ENCODE peak calls at places on chromosomes 4 and X, in six cellular contexts. Q is heart right ventricle, O is ovary, U is PC-9, V is OCI-LY7, C is uterus. T is an unnamed sample.

GRCh38 chr4:71771613-71772012 is 12.3 kb downstream of the GC start:
- DNase-seq in Q (no peak), O (no peak), U (no peak), V (no peak), C (no peak), T (no peak)

GRCh38 chrX:123830309-123830708 is 29.5 kb upstream of the XIAP start:
- DNase-seq in Q (no peak), O (no peak), U (no peak), V (peak), C (no peak), T (peak)

GRCh38 chr4:174697164-174697563 is 131.9 kb downstream of the GLRA3 start:
- DNase-seq in Q (no peak), O (no peak), U (no peak), V (no peak), C (no peak), T (no peak)

GRCh38 chr4:66062044-66062443 is 391.8 kb upstream of the EPHA5 start:
- DNase-seq in Q (no peak), O (no peak), U (no peak), V (no peak), C (no peak), T (no peak)

GRCh38 chr4:41157009-41157408 is 57.3 kb downstream of the APBB2 start:
- DNase-seq in Q (no peak), O (no peak), U (no peak), V (no peak), C (no peak), T (no peak)

GRCh38 chr4:20359692-20360091 is 108.0 kb downstream of the SLIT2 start:
- DNase-seq in Q (no peak), O (no peak), U (no peak), V (peak), C (no peak), T (peak)

GRCh38 chr4:69749771-69750170 is 10.6 kb downstream of the SULT1B1 start:
- DNase-seq in Q (no peak), O (no peak), U (peak), V (no peak), C (no peak), T (no peak)

GRCh38 chr4:152427971-152428370 is 107.9 kb downstream of the FBXW7 start:
- DNase-seq in Q (no peak), O (no peak), U (no peak), V (no peak), C (no peak), T (no peak)

GRCh38 chr4:36187723-36188333 is 56.5 kb downstream of the ARAP2 start:
- DNase-seq in Q (no peak), O (no peak), U (no peak), V (peak), C (no peak), T (no peak)

GRCh38 chrX:130296743-130297142 is 28.0 kb upstream of the ZNF280C start:
- DNase-seq in Q (no peak), O (no peak), U (no peak), V (no peak), C (no peak), T (no peak)

GRCh38 chr4:52552778-52553177 is 106.3 kb downstream of the USP46 start:
- DNase-seq in Q (no peak), O (no peak), U (no peak), V (no peak), C (no peak), T (no peak)

GRCh38 chrX:25158635-25159034 is 142.9 kb upstream of the ARX start:
- DNase-seq in Q (no peak), O (no peak), U (no peak), V (no peak), C (no peak), T (no peak)

GRCh38 chrX:140733766-140734342 is 24.3 kb downstream of the LINC00632 start:
- DNase-seq in Q (no peak), O (no peak), U (no peak), V (peak), C (no peak), T (no peak)

GRCh38 chrX:119391279-119391678 is 7.9 kb upstream of the SLC25A43 start:
- DNase-seq in Q (no peak), O (no peak), U (no peak), V (peak), C (no peak), T (no peak)
- TF ChIP-seq CTCF in Q (no peak), O (no peak), U (peak), V (peak), C (no peak), T (peak)

GRCh38 chrX:131729295-131729694 is 185.4 kb downstream of the OR13H1 start:
- DNase-seq in Q (no peak), O (peak), U (no peak), V (no peak), C (peak), T (no peak)

GRCh38 chrX:131725001-131725654 is 181.3 kb downstream of the OR13H1 start:
- DNase-seq in Q (no peak), O (no peak), U (no peak), V (no peak), C (no peak), T (no peak)

GRCh38 chrX:131724292-131724691 is 180.4 kb downstream of the OR13H1 start:
- DNase-seq in Q (no peak), O (no peak), U (no peak), V (no peak), C (no peak), T (no peak)

GRCh38 chrX:131727778-131728177 is 183.9 kb downstream of the OR13H1 start:
- DNase-seq in Q (no peak), O (no peak), U (no peak), V (no peak), C (no peak), T (no peak)

DNA sequence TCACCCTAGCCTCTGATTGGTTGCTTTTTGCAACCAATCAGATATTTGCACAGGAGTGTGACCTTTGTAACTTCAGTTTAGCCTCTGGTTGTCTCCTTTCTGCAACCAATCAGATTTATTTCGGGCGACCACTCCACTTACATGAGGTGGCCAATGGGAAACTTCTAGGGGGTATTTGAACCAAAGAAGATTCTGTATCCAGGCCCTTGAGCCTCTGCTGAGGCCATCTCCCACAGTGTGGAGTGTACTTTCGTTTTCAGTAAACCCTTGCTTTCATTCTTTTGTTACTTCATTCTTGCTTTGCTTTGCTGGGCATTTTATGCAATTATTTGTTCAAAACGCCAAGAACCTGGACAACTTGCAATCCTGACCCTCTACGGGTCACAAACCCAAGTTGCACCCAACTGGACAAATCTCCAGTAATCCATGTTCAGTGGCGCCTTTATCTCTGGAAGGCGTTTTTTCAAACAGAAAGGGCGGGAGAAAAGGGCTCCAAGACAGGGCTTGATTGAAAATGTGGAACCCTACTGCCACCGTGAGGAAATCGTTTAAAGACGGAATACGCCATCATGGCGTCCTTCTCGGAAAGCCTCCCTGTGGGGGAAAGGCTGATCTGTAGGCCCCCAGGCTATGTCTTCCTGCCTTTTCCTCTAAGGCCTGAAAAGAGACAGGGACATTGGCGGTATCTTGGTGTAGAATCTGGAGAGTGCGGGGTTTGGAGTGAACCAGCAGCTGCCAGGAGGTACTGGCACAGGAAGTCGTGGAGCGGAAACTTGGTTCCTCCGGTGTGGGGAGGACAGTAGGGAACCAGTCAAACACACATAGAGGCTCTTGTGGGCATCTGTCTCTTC is 184.6 kb downstream of the OR13H1 start:
- DNase-seq in Q (no peak), O (peak), U (no peak), V (no peak), C (peak), T (no peak)
- H3K4me3 ChIP-seq in Q (peak), O (peak), U (no peak), V (no peak), C (peak), T (no peak)

GRCh38 chr4:164379694-164380093 is 374.2 kb upstream of the SMIM31 start:
- DNase-seq in Q (no peak), O (no peak), U (no peak), V (no peak), C (no peak), T (no peak)

GRCh38 chr4:164384416-164384815 is 369.5 kb upstream of the SMIM31 start:
- DNase-seq in Q (no peak), O (no peak), U (no peak), V (no peak), C (no peak), T (no peak)

GRCh38 chr4:164381859-164382258 is 372.1 kb upstream of the SMIM31 start:
- DNase-seq in Q (no peak), O (no peak), U (no peak), V (no peak), C (no peak), T (no peak)

GRCh38 chr4:164383187-164384181 is 370.4 kb upstream of the SMIM31 start:
- DNase-seq in Q (peak), O (peak), U (no peak), V (no peak), C (peak), T (no peak)
- TF ChIP-seq CTCF in Q (no peak), O (no peak), U (no peak), V (no peak), C (no peak), T (no peak)

GRCh38 chr4:180598281-180598680 is 1644.9 kb upstream of the TENM3 start:
- DNase-seq in Q (no peak), O (no peak), U (no peak), V (no peak), C (no peak), T (no peak)
- H3K4me3 ChIP-seq in Q (no peak), O (no peak), U (no peak), V (no peak), C (no peak), T (no peak)

GRCh38 chr4:123397276-123398150 is 918 bp downstream of the SPRY1 start:
- DNase-seq in Q (peak), O (peak), U (peak), V (peak), C (peak), T (no peak)

GRCh38 chr4:123396294-123397275 is at the start of gene SPRY1:
- DNase-seq in Q (peak), O (peak), U (peak), V (peak), C (peak), T (peak)

GRCh38 chr4:123399638-123400358 is 3.2 kb downstream of the SPRY1 start:
- DNase-seq in Q (no peak), O (no peak), U (no peak), V (no peak), C (no peak), T (no peak)

GRCh38 chr4:123398151-123398802 is 1.7 kb downstream of the SPRY1 start:
- DNase-seq in Q (peak), O (peak), U (peak), V (peak), C (peak), T (no peak)

GRCh38 chr4:123398803-123399637 is 2.4 kb downstream of the SPRY1 start:
- DNase-seq in Q (peak), O (peak), U (peak), V (peak), C (peak), T (no peak)
- TF ChIP-seq CTCF in Q (no peak), O (no peak), U (peak), V (peak), C (no peak), T (no peak)

GRCh38 chr4:165336743-165337142 is 9.3 kb downstream of the MSMO1 start:
- DNase-seq in Q (no peak), O (no peak), U (no peak), V (no peak), C (no peak), T (no peak)
- H3K4me3 ChIP-seq in Q (no peak), O (no peak), U (no peak), V (no peak), C (no peak), T (no peak)

GRCh38 chrX:20228245-20228644 is 38.5 kb downstream of the RPS6KA3 start:
- DNase-seq in Q (no peak), O (no peak), U (no peak), V (no peak), C (no peak), T (no peak)
- TF ChIP-seq CTCF in Q (no peak), O (no peak), U (no peak), V (no peak), C (no peak), T (no peak)

GRCh38 chr4:5757954-5758353 is 47.0 kb downstream of the EVC start:
- DNase-seq in Q (no peak), O (no peak), U (no peak), V (no peak), C (no peak), T (no peak)
- H3K4me3 ChIP-seq in Q (no peak), O (no peak), U (no peak), V (no peak), C (no peak), T (no peak)

GRCh38 chrX:139554367-139554766 is 23.8 kb downstream of the F9 start:
- DNase-seq in Q (no peak), O (no peak), U (no peak), V (peak), C (no peak), T (peak)

GRCh38 chrX:139554991-139555675 is 24.6 kb downstream of the F9 start:
- DNase-seq in Q (no peak), O (no peak), U (no peak), V (no peak), C (no peak), T (no peak)

GRCh38 chrX:139560221-139560620 is 29.7 kb downstream of the F9 start:
- DNase-seq in Q (no peak), O (no peak), U (no peak), V (no peak), C (no peak), T (no peak)

GRCh38 chrX:139563251-139563650 is 32.7 kb downstream of the F9 start:
- DNase-seq in Q (no peak), O (no peak), U (no peak), V (no peak), C (no peak), T (no peak)

DNA sequence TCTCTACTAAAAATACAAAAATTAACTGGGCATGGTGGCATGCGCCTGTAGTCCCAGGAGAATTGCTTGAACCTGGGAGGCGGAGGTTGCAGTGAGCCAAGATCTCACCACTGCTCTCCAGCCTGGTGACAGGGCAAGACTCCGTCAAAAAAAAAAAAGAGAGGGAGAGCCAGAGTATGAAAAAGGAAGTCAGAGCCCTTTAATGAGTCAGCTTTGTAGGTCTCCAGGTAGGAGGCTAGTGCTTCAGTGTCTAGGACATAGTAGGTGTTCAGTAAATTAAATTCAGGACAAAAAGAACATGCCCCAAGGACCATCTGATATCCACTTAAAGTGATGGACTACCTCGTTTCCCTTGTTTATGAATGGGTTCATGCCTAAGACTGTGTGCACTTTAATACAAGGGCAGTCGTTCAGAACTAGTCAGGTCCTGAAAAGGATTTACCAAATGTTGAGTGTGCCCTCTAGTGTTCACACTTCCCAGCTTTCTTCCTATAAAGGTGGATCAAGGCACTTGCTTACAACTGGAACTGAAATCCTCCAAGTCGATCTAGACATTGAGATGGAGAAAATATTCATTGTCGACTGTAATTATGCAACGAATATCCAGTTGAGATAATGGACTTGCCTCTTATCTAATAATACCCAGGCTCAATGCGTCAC is 29.0 kb downstream of the F9 start:
- DNase-seq in Q (no peak), O (no peak), U (no peak), V (peak), C (peak), T (peak)
- TF ChIP-seq CTCF in Q (no peak), O (no peak), U (peak), V (peak), C (no peak), T (peak)

DNA sequence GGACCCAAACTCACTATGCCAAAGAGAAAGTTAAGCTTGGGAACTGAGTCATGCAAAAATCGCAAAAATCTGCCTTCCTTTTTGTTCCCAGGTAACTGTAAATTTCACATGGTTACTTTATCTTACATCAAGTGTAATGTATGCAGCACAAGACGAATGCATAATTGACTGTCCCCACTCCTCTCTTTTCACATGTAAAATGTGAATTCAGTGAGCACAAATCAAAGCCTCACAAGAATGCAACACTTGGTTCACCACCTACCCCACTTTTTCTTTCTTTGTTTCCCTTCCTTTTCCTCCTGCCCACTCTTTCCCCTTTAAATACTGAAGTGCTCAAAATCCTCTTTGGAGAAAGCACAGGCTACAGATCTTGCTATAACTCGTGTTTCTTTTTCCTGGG is 53.2 kb downstream of the MAGED4B start:
- DNase-seq in Q (no peak), O (no peak), U (no peak), V (no peak), C (no peak), T (no peak)
- H3K4me3 ChIP-seq in Q (no peak), O (no peak), U (no peak), V (no peak), C (no peak), T (no peak)

T was measured in GM12864.